ENCODE peak calls at places on chromosomes 12 and 14, in four cellular contexts. D is SK-N-SH, V is GM23248, O is MM.1S. G is an unnamed sample.

GRCh38 chr12:66063976-66064375 is 66.6 kb downstream of the LLPH start:
- DNase-seq in V (no peak), O (no peak), D (no peak), G (no peak)

GRCh38 chr14:22545842-22546721 is 42.9 kb downstream of the DAD1 start:
- DNase-seq in O (no peak), D (no peak), V (peak), G (peak)

GRCh38 chr14:24185741-24186140 is 2.9 kb downstream of the IPO4 start:
- DNase-seq in D (no peak), O (no peak), V (no peak), G (no peak)

GRCh38 chr14:98217530-98217929 is 1054.5 kb downstream of the BCL11B start:
- DNase-seq in O (no peak), D (no peak), V (no peak), G (no peak)

GRCh38 chr14:76761849-76762616 is 765 bp downstream of the VASH1 start:
- DNase-seq in V (peak), O (no peak), D (no peak), G (no peak)

GRCh38 chr14:101120636-101121398 is 217.3 kb upstream of the RTL1 start:
- DNase-seq in D (peak), V (no peak), O (no peak), G (no peak)

GRCh38 chr14:99579077-99579836 is 24.8 kb downstream of the CCDC85C start:
- DNase-seq in O (no peak), V (no peak), D (no peak), G (no peak)

GRCh38 chr12:96400631-96401060 is 407 bp upstream of the CDK17 start:
- DNase-seq in V (peak), D (no peak), O (no peak), G (no peak)

GRCh38 chr12:4355843-4356327 is 23.6 kb downstream of the FGF23 start:
- DNase-seq in D (peak), V (peak), O (peak), G (peak)

GRCh38 chr14:75566321-75566720 is 12.1 kb upstream of the FLVCR2 start:
- DNase-seq in D (no peak), O (no peak), V (peak), G (no peak)

GRCh38 chr12:24840046-24840800 is 108.7 kb downstream of the BCAT1 start:
- DNase-seq in V (peak), O (no peak), D (no peak), G (no peak)

GRCh38 chr14:91439345-91439744 is 21.7 kb upstream of the CCDC88C start:
- DNase-seq in O (no peak), V (no peak), D (no peak), G (no peak)

GRCh38 chr12:93524386-93525133 is 47.9 kb upstream of the SOCS2 start:
- DNase-seq in O (no peak), D (no peak), V (no peak), G (no peak)

GRCh38 chr12:103928736-103929050 is 1.5 kb upstream of the HSP90B1 start:
- DNase-seq in D (no peak), V (no peak), O (peak), G (no peak)

GRCh38 chr12:49055978-49056754 is 4.4 kb downstream of the KMT2D start:
- DNase-seq in D (peak), V (peak), O (peak), G (peak)

GRCh38 chr14:68585690-68586089 is 207.2 kb downstream of the ZFP36L1 start:
- DNase-seq in D (peak), V (peak), O (no peak), G (peak)

GRCh38 chr12:121637231-121637914 is 11.0 kb downstream of the ORAI1 start:
- DNase-seq in D (no peak), V (no peak), O (no peak), G (no peak)

DNA sequence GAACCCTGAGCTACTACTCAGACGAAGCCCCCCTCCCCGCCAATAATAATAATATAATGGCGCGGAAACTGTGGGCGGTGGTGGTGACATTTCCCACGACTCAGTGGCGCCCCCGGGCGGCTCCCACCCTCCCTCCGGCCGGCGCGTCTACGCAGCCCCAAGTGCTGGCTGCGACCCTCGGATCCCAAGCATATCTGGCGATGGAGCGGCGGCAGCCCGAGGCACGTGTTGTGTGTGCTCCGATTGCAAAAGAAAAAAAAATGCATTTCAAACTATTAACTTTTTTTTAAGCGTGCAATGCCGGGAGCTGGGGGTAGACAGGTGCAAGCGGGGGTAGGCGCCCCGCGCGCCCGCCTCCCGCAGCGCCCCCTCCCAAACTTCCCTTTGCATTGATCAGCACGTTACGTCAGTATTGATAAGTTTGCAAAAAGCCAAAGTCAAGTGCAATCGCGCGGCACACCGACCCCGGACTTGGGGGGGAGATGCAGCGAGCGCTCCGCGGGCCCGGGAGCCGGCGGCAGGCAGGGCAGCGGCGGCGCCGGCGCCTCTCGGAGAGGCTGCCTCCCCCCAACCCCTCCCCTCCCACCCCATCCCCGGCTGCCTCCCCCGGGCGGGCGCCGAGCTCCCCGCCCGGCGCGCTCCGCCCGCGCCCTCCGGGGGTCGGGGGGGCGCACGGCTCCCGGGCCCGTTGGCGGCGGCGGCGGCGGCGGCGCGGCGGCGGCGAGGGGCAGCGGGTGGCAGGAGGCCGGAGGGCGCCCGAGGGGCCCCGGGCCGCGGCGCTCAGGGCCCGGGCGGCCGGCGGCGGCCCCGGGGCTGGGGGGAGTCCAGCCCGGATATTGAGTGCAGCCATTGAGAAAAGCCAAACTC is 113.1 kb upstream of the MYL2 start:
- DNase-seq in O (no peak), V (no peak), D (peak), G (peak)
- H3K9ac ChIP-seq in O (no peak), V (no peak), D (no peak), G (no peak)

DNA sequence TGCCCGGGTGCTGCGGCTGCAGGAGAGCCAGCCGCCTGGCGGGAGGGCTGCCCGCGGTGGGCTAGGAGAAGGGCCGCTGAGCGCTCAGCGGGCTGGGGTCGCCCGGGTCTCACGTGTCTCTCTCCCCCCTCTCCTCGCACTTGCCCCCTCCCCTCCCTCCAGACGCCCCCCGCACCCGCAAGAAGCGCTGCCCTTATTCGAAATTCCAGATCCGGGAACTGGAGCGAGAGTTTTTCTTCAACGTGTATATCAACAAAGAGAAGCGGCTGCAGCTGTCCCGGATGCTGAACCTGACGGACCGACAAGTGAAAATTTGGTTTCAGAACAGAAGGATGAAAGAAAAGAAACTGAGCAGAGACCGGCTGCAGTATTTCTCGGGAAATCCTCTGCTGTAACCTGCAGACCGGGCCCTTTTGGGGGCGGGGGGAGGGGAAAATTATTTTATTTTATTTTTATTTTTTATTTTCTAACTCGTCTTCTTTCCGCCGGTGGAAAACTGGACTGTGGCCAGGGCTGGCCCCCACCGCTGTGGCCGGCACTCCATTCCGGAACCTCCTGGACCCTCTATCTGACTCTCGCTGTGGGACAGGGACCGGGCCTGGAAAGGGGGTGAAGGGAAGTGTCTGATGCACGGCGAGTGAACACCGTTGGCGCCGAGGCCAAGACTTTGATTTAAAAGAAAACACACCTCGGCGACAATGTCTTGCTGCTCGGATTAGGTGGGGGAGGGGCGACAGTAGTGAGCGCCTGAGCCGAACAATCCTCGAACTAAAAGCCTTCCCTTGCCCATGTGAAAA is 463 bp upstream of the HOTAIR start:
- DNase-seq in D (no peak), V (no peak), O (peak), G (peak)
- TF ChIP-seq EZH2phosphoT487 in D (peak), V (peak), O (no peak), G (peak)

GRCh38 chr12:57147641-57147944 is 174 bp upstream of the LRP1-AS start:
- DNase-seq in D (no peak), O (no peak), V (peak), G (no peak)
- H3K9ac ChIP-seq in D (no peak), O (no peak), V (peak), G (no peak)

DNA sequence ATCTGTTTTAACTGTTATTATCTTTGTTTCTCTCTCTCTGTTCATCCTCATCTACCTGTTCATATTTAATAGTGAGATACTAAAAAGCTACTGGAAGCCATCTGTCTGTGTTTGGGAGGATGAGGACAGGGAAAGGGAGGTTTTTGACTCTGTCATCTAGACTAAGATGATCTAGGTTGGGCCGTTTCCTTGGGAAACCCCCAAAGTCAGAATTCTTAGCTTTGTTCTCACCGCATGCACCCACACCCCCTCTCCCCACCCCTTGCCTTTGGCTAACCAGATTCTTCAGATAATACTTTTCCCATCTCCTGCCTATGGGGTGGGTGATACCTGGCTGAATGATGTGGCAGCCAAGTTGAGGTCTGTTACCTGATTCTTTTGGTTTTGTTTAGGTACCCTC is 73.0 kb downstream of the PRICKLE1 start:
- DNase-seq in O (no peak), V (no peak), D (no peak), G (no peak)
- TF ChIP-seq EZH2phosphoT487 in O (no peak), V (no peak), D (no peak), G (no peak)

DNA sequence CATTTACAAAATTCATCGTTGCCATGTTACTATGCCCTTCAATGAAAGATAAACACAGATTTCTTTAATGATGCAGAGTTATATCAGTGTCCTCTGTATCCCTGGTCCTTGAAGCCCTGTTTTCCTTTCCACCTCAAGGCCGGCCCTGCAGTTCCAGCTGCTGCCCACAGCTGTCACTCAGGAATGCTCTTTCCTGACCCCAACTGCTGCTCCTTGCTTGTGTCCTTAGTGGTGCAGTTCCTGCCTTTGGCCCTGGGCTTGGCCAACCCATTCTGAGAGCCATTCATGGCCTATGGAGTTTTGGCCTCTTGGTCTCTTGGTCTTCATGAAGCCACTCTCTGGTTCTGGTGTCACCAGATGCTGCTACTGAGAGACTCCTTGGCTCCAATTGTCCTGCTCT is 93.1 kb downstream of the GAS2L3 start:
- DNase-seq in O (no peak), V (no peak), D (no peak), G (peak)
- H3K9ac ChIP-seq in O (no peak), V (no peak), D (no peak), G (no peak)

GRCh38 chr12:6070472-6071257 is 53.8 kb downstream of the VWF start:
- DNase-seq in O (peak), V (no peak), D (no peak), G (no peak)
- TF ChIP-seq EZH2phosphoT487 in O (no peak), V (no peak), D (no peak), G (no peak)

GRCh38 chr12:123401753-123402683 is 18.1 kb downstream of the KMT5A start:
- DNase-seq in V (no peak), O (no peak), D (no peak), G (peak)
- H3K9ac ChIP-seq in V (no peak), O (no peak), D (no peak), G (no peak)

G was measured in neural progenitor cell.